ENCODE peak calls at places on chromosomes 11 and 22, in eight cellular contexts. One of them, this sample, is unnamed.

GRCh38 chr11:9982796-9983579 is 311.0 kb downstream of the SBF2 start:
- DNase-seq in transverse colon: peak; percentile 38
- DNase-seq in body of pancreas: no peak
- DNase-seq in HepG2: peak; percentile 71
- DNase-seq in ovary: no peak
- DNase-seq in spleen: no peak
- DNase-seq in uterus: no peak
- DNase-seq in testis: no peak
- DNase-seq in this sample: peak; percentile 41

GRCh38 chr22:27986459-27986858 is 67.4 kb upstream of the PITPNB start:
- DNase-seq in spleen: no peak
- DNase-seq in HepG2: no peak
- DNase-seq in uterus: no peak
- DNase-seq in testis: no peak
- DNase-seq in ovary: no peak
- DNase-seq in body of pancreas: no peak
- DNase-seq in transverse colon: no peak
- DNase-seq in this sample: no peak

GRCh38 chr11:22666700-22667439 is 459 bp downstream of the GAS2 start:
- DNase-seq in uterus: no peak
- DNase-seq in spleen: peak; percentile 75
- DNase-seq in body of pancreas: peak; percentile 84
- DNase-seq in HepG2: peak; percentile 53
- DNase-seq in testis: peak; percentile 56
- DNase-seq in ovary: peak; percentile 16
- DNase-seq in transverse colon: peak; percentile 20
- DNase-seq in this sample: peak; percentile 67

GRCh38 chr11:44781697-44782096 is 54.9 kb downstream of the TSPAN18 start:
- DNase-seq in transverse colon: no peak
- DNase-seq in HepG2: no peak
- DNase-seq in uterus: no peak
- DNase-seq in testis: no peak
- DNase-seq in body of pancreas: no peak
- DNase-seq in spleen: no peak
- DNase-seq in ovary: no peak
- DNase-seq in this sample: no peak

GRCh38 chr11:67431346-67432249 is 3.3 kb downstream of the RPS6KB2 start:
- DNase-seq in HepG2: no peak
- DNase-seq in testis: no peak
- DNase-seq in transverse colon: no peak
- DNase-seq in body of pancreas: no peak
- DNase-seq in ovary: no peak
- DNase-seq in uterus: no peak
- DNase-seq in spleen: no peak
- DNase-seq in this sample: no peak

GRCh38 chr11:24509114-24509513 is 12.3 kb downstream of the LUZP2 start:
- DNase-seq in ovary: no peak
- DNase-seq in testis: no peak
- DNase-seq in HepG2: no peak
- DNase-seq in transverse colon: no peak
- DNase-seq in uterus: no peak
- DNase-seq in spleen: no peak
- DNase-seq in body of pancreas: no peak
- DNase-seq in this sample: no peak

GRCh38 chr22:39965749-39966148 is 5.6 kb downstream of the TMA7B start:
- DNase-seq in uterus: no peak
- DNase-seq in transverse colon: no peak
- DNase-seq in HepG2: no peak
- DNase-seq in spleen: no peak
- DNase-seq in body of pancreas: no peak
- DNase-seq in ovary: no peak
- DNase-seq in testis: no peak
- DNase-seq in this sample: no peak

GRCh38 chr11:77147668-77148321 is 19.7 kb downstream of the MYO7A start:
- DNase-seq in testis: no peak
- DNase-seq in uterus: no peak
- DNase-seq in ovary: no peak
- DNase-seq in HepG2: no peak
- DNase-seq in spleen: no peak
- DNase-seq in body of pancreas: peak; percentile 51
- DNase-seq in transverse colon: peak; percentile 46
- DNase-seq in this sample: peak; percentile 44

GRCh38 chr22:39251762-39252460 is 7.1 kb upstream of the PDGFB start:
- DNase-seq in uterus: no peak
- DNase-seq in spleen: no peak
- DNase-seq in body of pancreas: peak; percentile 56
- DNase-seq in ovary: no peak
- DNase-seq in transverse colon: no peak
- DNase-seq in HepG2: peak; percentile 67
- DNase-seq in testis: no peak
- DNase-seq in this sample: peak; percentile 62

GRCh38 chr11:6321961-6322362 is 1.7 kb upstream of the CAVIN3 start:
- DNase-seq in testis: no peak
- DNase-seq in transverse colon: no peak
- DNase-seq in ovary: no peak
- DNase-seq in body of pancreas: no peak
- DNase-seq in spleen: no peak
- DNase-seq in HepG2: no peak
- DNase-seq in uterus: no peak
- DNase-seq in this sample: no peak

GRCh38 chr11:68337399-68337835 is 25.0 kb downstream of the LRP5 start:
- DNase-seq in uterus: no peak
- DNase-seq in body of pancreas: no peak
- DNase-seq in transverse colon: no peak
- DNase-seq in HepG2: no peak
- DNase-seq in spleen: no peak
- DNase-seq in ovary: no peak
- DNase-seq in testis: no peak
- DNase-seq in this sample: no peak

GRCh38 chr11:120525285-120526085 is 13.9 kb downstream of the GRIK4 start:
- DNase-seq in spleen: peak; percentile 67
- DNase-seq in transverse colon: peak; percentile 17
- DNase-seq in ovary: no peak
- DNase-seq in testis: no peak
- DNase-seq in HepG2: no peak
- DNase-seq in body of pancreas: no peak
- DNase-seq in uterus: no peak
- DNase-seq in this sample: no peak

GRCh38 chr11:64582885-64583284 is 8.1 kb upstream of the SLC22A12 start:
- DNase-seq in HepG2: no peak
- DNase-seq in transverse colon: no peak
- DNase-seq in spleen: peak; percentile 48
- DNase-seq in testis: no peak
- DNase-seq in ovary: no peak
- DNase-seq in body of pancreas: no peak
- DNase-seq in uterus: no peak
- DNase-seq in this sample: no peak

GRCh38 chr11:118892515-118892914 is 8.8 kb downstream of the CXCR5 start:
- DNase-seq in spleen: peak; percentile 87
- DNase-seq in uterus: no peak
- DNase-seq in body of pancreas: peak; percentile 83
- DNase-seq in transverse colon: peak; percentile 58
- DNase-seq in testis: no peak
- DNase-seq in ovary: no peak
- DNase-seq in HepG2: no peak
- DNase-seq in this sample: no peak

GRCh38 chr11:110305169-110306018 is 9.0 kb upstream of the RDX start:
- DNase-seq in uterus: no peak
- DNase-seq in body of pancreas: no peak
- DNase-seq in spleen: no peak
- DNase-seq in ovary: no peak
- DNase-seq in transverse colon: no peak
- DNase-seq in HepG2: peak; percentile 82
- DNase-seq in testis: no peak
- DNase-seq in this sample: no peak

GRCh38 chr22:29216873-29217666 is 11.4 kb downstream of the EMID1 start:
- DNase-seq in body of pancreas: peak; percentile 81
- DNase-seq in HepG2: peak; percentile 65
- DNase-seq in transverse colon: no peak
- DNase-seq in uterus: peak; percentile 16
- DNase-seq in spleen: peak; percentile 89
- DNase-seq in ovary: peak; percentile 42
- DNase-seq in testis: peak; percentile 68
- DNase-seq in this sample: no peak

GRCh38 chr11:19460718-19461405 is 220.1 kb upstream of the E2F8 start:
- DNase-seq in HepG2: no peak
- DNase-seq in uterus: no peak
- DNase-seq in body of pancreas: peak; percentile 20
- DNase-seq in transverse colon: peak; percentile 34
- DNase-seq in spleen: no peak
- DNase-seq in ovary: no peak
- DNase-seq in testis: peak; percentile 59
- DNase-seq in this sample: no peak

GRCh38 chr11:12232819-12233601 is 122.6 kb downstream of the MICAL2 start:
- DNase-seq in transverse colon: no peak
- DNase-seq in testis: no peak
- DNase-seq in ovary: no peak
- DNase-seq in spleen: no peak
- DNase-seq in body of pancreas: no peak
- DNase-seq in HepG2: no peak
- DNase-seq in uterus: no peak
- DNase-seq in this sample: no peak

GRCh38 chr22:23075525-23076216 is 5.4 kb downstream of the GNAZ start:
- DNase-seq in transverse colon: no peak
- DNase-seq in spleen: peak; percentile 68
- DNase-seq in testis: no peak
- DNase-seq in ovary: no peak
- DNase-seq in body of pancreas: no peak
- DNase-seq in uterus: no peak
- DNase-seq in HepG2: peak; percentile 99
- DNase-seq in this sample: peak; percentile 38

GRCh38 chr11:118939412-118939915 is 13.7 kb upstream of the BCL9L start:
- DNase-seq in testis: no peak
- DNase-seq in uterus: no peak
- DNase-seq in HepG2: no peak
- DNase-seq in transverse colon: no peak
- DNase-seq in body of pancreas: no peak
- DNase-seq in ovary: no peak
- DNase-seq in spleen: no peak
- DNase-seq in this sample: no peak

GRCh38 chr11:63892233-63892632 is 24.7 kb downstream of the RCOR2 start:
- DNase-seq in ovary: no peak
- DNase-seq in HepG2: no peak
- DNase-seq in body of pancreas: no peak
- DNase-seq in spleen: no peak
- DNase-seq in testis: no peak
- DNase-seq in transverse colon: no peak
- DNase-seq in uterus: no peak
- DNase-seq in this sample: no peak

DNA sequence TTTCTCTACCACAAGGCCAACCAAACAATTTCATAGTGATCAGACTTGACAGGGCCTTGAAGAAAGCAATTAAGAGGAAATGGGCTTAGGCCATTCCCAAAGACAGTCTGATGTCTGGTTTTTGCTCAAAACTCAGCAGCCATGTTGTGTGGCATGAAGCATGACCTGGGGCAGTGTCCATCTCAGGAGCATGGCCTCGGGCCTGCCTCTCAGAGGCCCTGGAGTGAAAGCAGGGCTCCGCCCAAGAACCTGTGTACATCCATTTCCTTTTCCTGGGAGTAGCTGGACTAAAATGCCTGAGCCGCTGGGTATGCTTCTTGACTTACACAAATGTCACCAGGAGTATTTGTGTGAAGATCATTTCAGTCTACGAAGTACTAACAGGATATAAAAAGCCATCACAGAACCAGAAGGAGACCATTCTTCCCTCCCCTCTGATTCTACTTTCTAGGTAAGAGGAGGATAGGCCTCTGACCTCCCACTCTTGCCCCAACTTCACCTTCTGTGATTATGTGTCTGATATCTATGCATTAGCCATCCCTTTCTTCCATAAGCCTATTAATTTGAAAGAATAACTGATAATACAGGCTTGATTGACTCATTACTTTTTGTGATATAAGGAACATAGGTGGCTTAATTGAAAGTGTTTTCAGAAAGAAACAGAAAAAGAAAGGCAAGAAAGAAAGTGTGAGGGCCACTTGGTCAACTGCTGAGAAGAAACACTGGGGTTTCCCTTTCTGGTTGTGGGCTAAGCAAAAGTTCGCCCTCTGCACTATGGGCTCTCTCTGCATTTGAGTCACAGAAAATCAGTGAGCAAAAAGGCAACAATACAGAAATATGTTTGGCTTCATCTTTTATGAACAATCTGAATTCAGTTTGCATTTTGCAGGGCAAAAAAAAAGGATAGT is 188.5 kb upstream of the MTMR2 start:
- DNase-seq in HepG2: no peak
- DNase-seq in testis: no peak
- DNase-seq in ovary: no peak
- DNase-seq in uterus: no peak
- DNase-seq in spleen: no peak
- DNase-seq in transverse colon: no peak
- DNase-seq in body of pancreas: no peak
- DNase-seq in this sample: no peak
- H3K27ac ChIP-seq in HepG2: no peak overlapping the region
- H3K27ac ChIP-seq in testis: peak overlapping the region; percentile 43
- H3K27ac ChIP-seq in ovary: no peak overlapping the region
- H3K27ac ChIP-seq in uterus: peak overlapping the region; percentile 88
- H3K27ac ChIP-seq in spleen: peak overlapping the region; percentile 45
- H3K27ac ChIP-seq in transverse colon: peak overlapping the region; percentile 39
- H3K27ac ChIP-seq in body of pancreas: no peak overlapping the region
- H3K27ac ChIP-seq in this sample: peak overlapping the region; percentile 68

GRCh38 chr11:561148-562003 is 606 bp downstream of the RASSF7 start:
- DNase-seq in body of pancreas: peak; percentile 87
- DNase-seq in uterus: no peak
- DNase-seq in transverse colon: peak; percentile 90
- DNase-seq in testis: peak; percentile 40
- DNase-seq in spleen: no peak
- DNase-seq in ovary: no peak
- DNase-seq in HepG2: peak; percentile 87
- DNase-seq in this sample: peak; percentile 89
- TF ChIP-seq POLR2A in body of pancreas: peak; percentile 71
- TF ChIP-seq POLR2A in uterus: no peak
- TF ChIP-seq POLR2A in transverse colon: peak; percentile 84
- TF ChIP-seq POLR2A in testis: no peak
- TF ChIP-seq POLR2A in spleen: no peak
- TF ChIP-seq POLR2A in ovary: no peak
- TF ChIP-seq POLR2A in HepG2: no peak
- TF ChIP-seq POLR2A in this sample: no peak

DNA sequence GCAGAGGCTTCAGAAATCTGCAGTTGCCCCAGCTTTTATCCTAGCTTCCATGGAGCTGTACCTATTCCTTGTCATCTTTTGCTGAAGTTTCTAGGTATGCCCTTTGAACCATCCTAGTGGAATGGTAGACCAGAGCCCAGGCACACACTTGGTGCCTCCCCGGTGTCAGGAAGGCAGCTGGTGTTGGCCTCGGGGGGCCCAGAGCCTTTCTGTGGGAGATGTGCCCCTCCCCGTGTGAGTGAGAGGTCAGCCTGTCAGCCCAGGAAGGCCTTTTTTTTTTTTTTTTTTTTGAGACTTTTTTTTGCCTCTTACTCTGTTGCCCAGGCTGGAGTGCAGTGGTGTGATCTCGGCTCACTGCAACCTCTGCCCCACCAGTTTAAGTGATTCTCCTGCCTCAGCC is 58.4 kb downstream of the MED15 start:
- DNase-seq in HepG2: no peak
- DNase-seq in testis: no peak
- DNase-seq in spleen: peak; percentile 45
- DNase-seq in ovary: no peak
- DNase-seq in body of pancreas: no peak
- DNase-seq in uterus: no peak
- DNase-seq in transverse colon: no peak
- DNase-seq in this sample: no peak
- H3K4me1 ChIP-seq in HepG2: no peaks in the 10 kb centered on the region
- H3K4me1 ChIP-seq in testis: peaks cover 19% of the 10 kb centered on the region
- H3K4me1 ChIP-seq in spleen: peaks cover 73% of the 10 kb centered on the region
- H3K4me1 ChIP-seq in ovary: peaks cover 14% of the 10 kb centered on the region
- H3K4me1 ChIP-seq in body of pancreas: peaks cover 36% of the 10 kb centered on the region
- H3K4me1 ChIP-seq in uterus: peaks cover 7% of the 10 kb centered on the region
- H3K4me1 ChIP-seq in transverse colon: peaks cover 38% of the 10 kb centered on the region
- H3K4me1 ChIP-seq in this sample: peaks cover 33% of the 10 kb centered on the region

GRCh38 chr11:45930031-45930794 is 7.8 kb downstream of the LARGE2 start:
- DNase-seq in HepG2: no peak
- DNase-seq in ovary: no peak
- DNase-seq in uterus: no peak
- DNase-seq in testis: no peak
- DNase-seq in spleen: peak; percentile 95
- DNase-seq in body of pancreas: peak; percentile 78
- DNase-seq in transverse colon: peak; percentile 78
- DNase-seq in this sample: peak; percentile 86
- H3K27ac ChIP-seq in HepG2: no peak overlapping the region
- H3K27ac ChIP-seq in ovary: no peak overlapping the region
- H3K27ac ChIP-seq in uterus: no peak overlapping the region
- H3K27ac ChIP-seq in testis: no peak overlapping the region
- H3K27ac ChIP-seq in spleen: peak overlapping the region; percentile 86
- H3K27ac ChIP-seq in body of pancreas: peak overlapping the region; percentile 39
- H3K27ac ChIP-seq in transverse colon: peak overlapping the region; percentile 4
- H3K27ac ChIP-seq in this sample: no peak overlapping the region